ENCODE peak calls at places on chromosomes 2 and 18, in four cellular contexts. J is astrocyte of the spinal cord, Q is neuronal stem cell, P is GM06990. T is an unnamed sample.

GRCh38 chr2:217614498-217614897 is 388.3 kb downstream of the TNS1 start:
- DNase-seq in J (no peak), Q (no peak), P (peak), T (no peak)

GRCh38 chr18:11500153-11501122 is 109.0 kb upstream of the SLC35G4 start:
- DNase-seq in J (peak), Q (no peak), P (no peak), T (no peak)

GRCh38 chr18:13437801-13438506 is 219.4 kb downstream of the LDLRAD4 start:
- DNase-seq in J (no peak), Q (no peak), P (no peak), T (no peak)

GRCh38 chr18:11905613-11906012 is 2.5 kb downstream of the MPPE1 start:
- DNase-seq in J (no peak), Q (no peak), P (no peak), T (no peak)

GRCh38 chr2:175454953-175455389 is 273.5 kb upstream of the ATP5MC3 start:
- DNase-seq in J (no peak), Q (no peak), P (no peak), T (no peak)

GRCh38 chr2:30414951-30415350 is 32.1 kb upstream of the LCLAT1 start:
- DNase-seq in J (no peak), Q (no peak), P (no peak), T (no peak)

GRCh38 chr2:16166327-16166981 is 226.1 kb downstream of the MYCN start:
- DNase-seq in J (no peak), Q (peak), P (no peak), T (peak)

GRCh38 chr2:239326831-239327535 is 73.8 kb downstream of the HDAC4 start:
- DNase-seq in J (peak), Q (no peak), P (peak), T (peak)

GRCh38 chr2:96869281-96869823 is 528 bp downstream of the SEMA4C start:
- DNase-seq in J (peak), Q (no peak), P (no peak), T (peak)

GRCh38 chr2:172712251-172712650 is 23.4 kb upstream of the RAPGEF4 start:
- DNase-seq in J (no peak), Q (no peak), P (no peak), T (no peak)

GRCh38 chr2:219155054-219155644 is 5.5 kb downstream of the NHEJ1 start:
- DNase-seq in J (peak), Q (peak), P (no peak), T (no peak)

GRCh38 chr2:208573559-208573958 is 167.0 kb downstream of the PTH2R start:
- DNase-seq in J (no peak), Q (no peak), P (no peak), T (no peak)

GRCh38 chr2:98898423-98898841 is 37.6 kb downstream of the CRACDL start:
- DNase-seq in J (no peak), Q (no peak), P (no peak), T (no peak)

GRCh38 chr2:39059366-39059952 is 61.4 kb downstream of the SOS1 start:
- DNase-seq in J (peak), Q (peak), P (peak), T (no peak)

GRCh38 chr2:108965540-108966299 is 23.3 kb downstream of the EDAR start:
- DNase-seq in J (no peak), Q (no peak), P (no peak), T (no peak)

GRCh38 chr2:24883946-24884345 is 36.1 kb downstream of the ADCY3 start:
- DNase-seq in J (no peak), Q (no peak), P (no peak), T (no peak)

GRCh38 chr2:71511776-71512175 is 58.4 kb downstream of the DYSF start:
- DNase-seq in J (no peak), Q (no peak), P (no peak), T (no peak)

GRCh38 chr2:127326289-127326945 is 32.5 kb upstream of the ERCC3 start:
- DNase-seq in J (no peak), Q (no peak), P (no peak), T (no peak)

GRCh38 chr2:16653799-16654198 is 11.8 kb downstream of the CYRIA start:
- DNase-seq in J (no peak), Q (no peak), P (peak), T (peak)

GRCh38 chr2:188765522-188765921 is 208.7 kb upstream of the COL3A1 start:
- DNase-seq in J (peak), Q (peak), P (no peak), T (no peak)

GRCh38 chr2:238905224-238905623 is 57.3 kb downstream of the TWIST2 start:
- DNase-seq in J (no peak), Q (no peak), P (no peak), T (no peak)

GRCh38 chr2:183125659-183126341 is 1.6 kb downstream of the NUP35 start:
- DNase-seq in J (no peak), Q (no peak), P (no peak), T (no peak)
- H3K4me3 ChIP-seq in J (no peak), Q (peak), P (peak), T (peak)

GRCh38 chr2:237200462-237200861 is 114.8 kb downstream of the COPS8 start:
- DNase-seq in J (no peak), Q (no peak), P (no peak), T (peak)

GRCh38 chr2:237199577-237199976 is 113.9 kb downstream of the COPS8 start:
- DNase-seq in J (no peak), Q (no peak), P (no peak), T (no peak)

GRCh38 chr2:237202288-237203030 is 116.8 kb downstream of the COPS8 start:
- DNase-seq in J (no peak), Q (no peak), P (no peak), T (no peak)

GRCh38 chr2:237199082-237199481 is 113.4 kb downstream of the COPS8 start:
- DNase-seq in J (peak), Q (no peak), P (no peak), T (no peak)

DNA sequence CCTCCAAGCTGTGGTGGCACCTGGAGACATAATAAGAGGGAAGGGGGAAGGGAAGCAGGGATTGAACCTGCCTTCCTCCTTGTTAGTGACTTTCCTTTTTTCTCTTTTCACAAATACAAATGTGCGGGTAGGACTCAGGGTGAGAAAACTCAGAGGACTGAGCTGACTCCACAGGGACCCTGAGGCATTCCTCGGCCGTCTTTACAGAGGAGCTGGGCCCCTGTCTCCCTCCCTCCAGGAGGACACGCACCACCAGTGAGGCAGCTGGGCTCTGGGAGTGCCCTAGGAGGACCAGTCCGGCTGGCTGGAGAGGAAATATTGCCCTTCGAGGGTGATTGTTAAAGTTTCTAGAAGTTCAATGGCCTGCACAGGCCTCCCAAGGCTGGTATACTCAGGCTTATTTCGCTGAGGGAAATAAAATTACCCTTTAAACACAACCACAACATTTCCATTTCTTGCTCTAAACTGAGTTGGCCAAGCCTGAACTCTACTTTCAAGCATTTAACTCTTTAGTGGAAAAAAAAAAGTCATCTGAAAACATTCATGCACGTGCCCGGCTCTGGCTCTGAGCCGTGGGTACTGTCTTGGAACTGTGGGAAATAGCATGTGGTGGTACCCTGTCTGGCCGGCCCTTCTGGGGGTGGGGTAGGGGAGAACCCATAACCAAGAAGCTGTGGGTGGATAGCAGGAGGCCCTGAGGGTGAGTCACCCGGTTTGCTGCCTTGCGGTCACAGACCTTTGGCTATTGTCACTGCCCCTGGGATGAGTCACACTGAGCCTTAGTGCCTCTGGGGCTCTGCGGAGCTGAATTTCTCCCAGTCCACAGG is 116.0 kb downstream of the COPS8 start:
- DNase-seq in J (peak), Q (no peak), P (peak), T (no peak)
- H3K4me3 ChIP-seq in J (no peak), Q (no peak), P (no peak), T (no peak)

GRCh38 chr18:76518073-76518472 is 23.0 kb upstream of the ZNF516 start:
- DNase-seq in J (peak), Q (no peak), P (no peak), T (no peak)
- H3K4me3 ChIP-seq in J (peak), Q (peak), P (no peak), T (peak)

GRCh38 chr2:151357359-151357758 is at the start of gene TNFAIP6:
- DNase-seq in J (peak), Q (no peak), P (no peak), T (no peak)
- H3K4me3 ChIP-seq in J (no peak), Q (no peak), P (no peak), T (peak)

GRCh38 chr2:102253753-102254150 is 57.6 kb upstream of the IL1RL1 start:
- DNase-seq in J (peak), Q (no peak), P (no peak), T (no peak)

GRCh38 chr2:102256874-102257462 is 54.4 kb upstream of the IL1RL1 start:
- DNase-seq in J (no peak), Q (no peak), P (no peak), T (no peak)

GRCh38 chr2:102258025-102258385 is 53.4 kb upstream of the IL1RL1 start:
- DNase-seq in J (no peak), Q (no peak), P (no peak), T (no peak)

GRCh38 chr2:102258386-102259074 is 52.8 kb upstream of the IL1RL1 start:
- DNase-seq in J (peak), Q (no peak), P (no peak), T (no peak)

DNA sequence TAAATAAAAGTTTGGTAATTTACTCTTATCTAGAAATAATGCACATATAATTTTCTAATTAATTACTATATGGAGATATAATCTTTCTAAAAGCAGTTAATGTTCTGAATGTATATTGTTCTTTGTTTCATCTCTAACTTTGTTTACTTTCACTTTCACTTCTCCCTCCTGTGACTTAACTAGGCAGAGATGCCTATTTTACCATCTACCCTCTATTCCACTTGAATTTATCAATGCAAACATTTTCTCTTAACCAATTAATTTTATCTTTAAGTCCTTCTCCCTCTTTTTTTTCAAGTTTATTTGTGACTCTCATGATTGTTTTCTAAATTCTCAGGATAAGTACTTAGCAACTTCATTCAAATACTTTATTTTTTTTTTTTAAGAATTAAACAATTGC is 55.1 kb upstream of the IL1RL1 start:
- DNase-seq in J (peak), Q (no peak), P (no peak), T (no peak)
- H3K4me3 ChIP-seq in J (no peak), Q (no peak), P (no peak), T (peak)

GRCh38 chr2:183032200-183032794 is 6.0 kb downstream of the NCKAP1 start:
- DNase-seq in J (peak), Q (no peak), P (no peak), T (no peak)
- H3K4me3 ChIP-seq in J (no peak), Q (no peak), P (no peak), T (no peak)

DNA sequence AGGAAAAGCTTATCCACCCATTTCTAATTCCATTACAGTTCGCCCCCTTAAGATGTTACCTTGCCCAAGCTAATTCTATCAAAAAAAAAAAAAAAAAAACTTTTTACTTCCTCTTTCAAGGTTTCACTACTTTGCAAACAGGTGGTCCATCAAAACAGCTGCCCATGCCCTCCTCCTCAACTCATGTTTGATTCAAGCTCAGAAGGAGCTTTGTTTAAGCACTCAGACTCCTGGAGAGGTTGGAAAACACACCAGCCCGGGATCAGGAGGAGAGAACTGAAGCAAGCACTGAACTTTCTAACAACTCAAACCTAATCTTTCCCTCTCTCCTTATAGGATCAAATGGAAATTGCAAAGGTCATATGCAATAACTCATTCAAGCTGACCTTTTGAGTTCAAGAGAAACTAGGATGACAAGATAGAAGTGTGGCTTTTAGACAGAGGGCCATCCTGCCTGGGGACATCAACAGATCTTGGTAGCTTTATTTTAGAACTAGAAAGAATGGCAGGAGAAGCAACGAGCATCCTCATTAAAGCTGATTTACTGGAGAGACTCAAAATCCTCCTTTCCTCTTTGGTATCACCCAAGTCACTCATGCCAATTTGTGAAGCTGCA is 28.3 kb upstream of the FZD7 start:
- DNase-seq in J (no peak), Q (no peak), P (no peak), T (no peak)
- H3K4me3 ChIP-seq in J (no peak), Q (no peak), P (no peak), T (no peak)

DNA sequence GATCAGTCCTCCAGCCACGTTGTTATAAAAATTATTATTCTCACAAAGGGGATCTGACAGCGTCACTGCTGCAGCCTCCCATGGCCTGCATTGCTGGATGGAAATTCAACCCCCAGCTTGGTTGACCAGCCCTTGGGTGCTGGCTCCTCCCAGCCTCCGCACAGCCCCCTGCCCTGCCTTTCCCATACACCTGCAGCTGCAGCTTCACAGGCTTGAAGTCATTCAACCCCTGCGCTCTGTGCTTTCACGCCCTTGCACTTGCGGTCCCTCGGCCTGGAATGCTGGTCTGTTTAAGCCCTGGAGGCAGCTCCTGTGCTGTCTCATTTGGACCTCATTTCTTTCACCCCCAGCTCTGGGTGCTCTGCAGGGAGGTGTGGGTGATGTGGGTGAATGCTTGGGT is 861 bp upstream of the CD8A start:
- DNase-seq in J (no peak), Q (no peak), P (no peak), T (no peak)
- H3K4me3 ChIP-seq in J (no peak), Q (no peak), P (no peak), T (no peak)

T was measured in coronary artery.